ENCODE peak calls at places on chromosomes 16 and 17, in ten cellular contexts. G is mucosa of descending colon, Z is heart left ventricle, E is left ventricle myocardium inferior, I is cardiac muscle cell, S is H9, L is stomach, O is AG04449, Y is Calu3, Q is neural crest cell. A is an unnamed sample.

GRCh38 chr16:80084614-80085013 is 456.2 kb upstream of the DYNLRB2 start:
- DNase-seq in I (peak; percentile 66), E (peak; percentile 25), Y (peak; percentile 21), S (peak; percentile 76), G (peak; percentile 60), Z (no peak), L (peak; percentile 51), O (no peak), Q (peak; percentile 28), A (no peak)

GRCh38 chr17:81153340-81153803 is 11.9 kb upstream of the PVALEF start:
- DNase-seq in I (no peak), O (no peak), Q (no peak), S (no peak), Z (no peak), Y (no peak), E (no peak), L (no peak), G (no peak), A (no peak)

GRCh38 chr16:85847036-85847435 is 47.5 kb downstream of the COX4I1 start:
- DNase-seq in I (no peak), O (no peak), Y (no peak), Z (no peak), S (no peak), G (no peak), E (no peak), Q (no peak), L (no peak), A (no peak)

GRCh38 chr16:84755004-84755672 is 55.3 kb downstream of the USP10 start:
- DNase-seq in S (no peak), Z (no peak), O (no peak), L (no peak), E (no peak), Y (no peak), I (no peak), Q (no peak), G (no peak), A (no peak)

GRCh38 chr16:89910717-89911354 is 7.8 kb upstream of the MC1R start:
- DNase-seq in G (no peak), E (no peak), Y (no peak), O (no peak), S (no peak), I (no peak), Q (no peak), Z (no peak), L (no peak), A (no peak)

GRCh38 chr17:71914042-71914441 is 206.8 kb upstream of the SOX9 start:
- DNase-seq in I (no peak), L (no peak), Q (no peak), O (no peak), Y (no peak), G (no peak), Z (no peak), S (no peak), E (no peak), A (no peak)

GRCh38 chr16:72042157-72042660 is 12.1 kb upstream of the HP start:
- DNase-seq in Y (no peak), G (no peak), Z (no peak), S (no peak), E (no peak), I (peak; percentile 40), Q (no peak), L (no peak), O (no peak), A (no peak)

GRCh38 chr16:80197790-80198201 is 343.0 kb upstream of the DYNLRB2 start:
- DNase-seq in G (no peak), Q (no peak), I (no peak), Y (no peak), O (peak; percentile 74), E (no peak), L (no peak), S (no peak), Z (no peak), A (no peak)

GRCh38 chr17:67891481-67892119 is 66.3 kb downstream of the BPTF start:
- DNase-seq in S (no peak), I (peak; percentile 7), L (no peak), E (no peak), G (peak; percentile 32), Q (no peak), O (no peak), Y (no peak), Z (no peak), A (no peak)
- TF ChIP-seq CTCF in S (peak; percentile 13), I (peak; percentile 47), L (no peak), E (peak; percentile 45), G (no peak), Q (peak; percentile 41), O (peak; percentile 19), Y (no peak), Z (peak; percentile 22), A (no peak)

GRCh38 chr16:2473999-2474876 is 689 bp upstream of the TBC1D24 start:
- DNase-seq in G (peak; percentile 59), L (peak; percentile 60), I (peak; percentile 74), Q (peak; percentile 31), Y (peak; percentile 60), Z (peak; percentile 81), O (no peak), S (peak; percentile 64), E (peak; percentile 56), A (no peak)
- TF ChIP-seq CTCF in G (peak; percentile 50), L (peak; percentile 56), I (peak; percentile 8), Q (peak; percentile 54), Y (peak; percentile 16), Z (peak; percentile 44), O (peak; percentile 2), S (peak; percentile 29), E (peak; percentile 56), A (peak; percentile 48)

GRCh38 chr16:11916524-11917285 is 949 bp upstream of the GSPT1 start:
- DNase-seq in L (peak; percentile 60), E (no peak), Y (peak; percentile 65), O (no peak), Z (no peak), G (peak; percentile 66), I (no peak), S (no peak), Q (no peak), A (no peak)

GRCh38 chr16:11914210-11914758 is 1.5 kb downstream of the GSPT1 start:
- DNase-seq in G (no peak), L (no peak), O (no peak), S (no peak), Z (no peak), Y (no peak), Q (no peak), I (no peak), E (no peak), A (no peak)

GRCh38 chr16:11913425-11914079 is 2.2 kb downstream of the GSPT1 start:
- DNase-seq in E (no peak), L (no peak), S (no peak), I (no peak), Q (no peak), Z (no peak), Y (peak; percentile 12), G (peak; percentile 21), O (no peak), A (no peak)

GRCh38 chr16:11914759-11915643 is 755 bp downstream of the GSPT1 start:
- DNase-seq in Z (peak; percentile 78), E (peak; percentile 38), Q (peak; percentile 8), L (peak; percentile 41), S (no peak), Y (peak; percentile 58), I (peak; percentile 69), O (no peak), G (peak; percentile 57), A (peak; percentile 51)

DNA sequence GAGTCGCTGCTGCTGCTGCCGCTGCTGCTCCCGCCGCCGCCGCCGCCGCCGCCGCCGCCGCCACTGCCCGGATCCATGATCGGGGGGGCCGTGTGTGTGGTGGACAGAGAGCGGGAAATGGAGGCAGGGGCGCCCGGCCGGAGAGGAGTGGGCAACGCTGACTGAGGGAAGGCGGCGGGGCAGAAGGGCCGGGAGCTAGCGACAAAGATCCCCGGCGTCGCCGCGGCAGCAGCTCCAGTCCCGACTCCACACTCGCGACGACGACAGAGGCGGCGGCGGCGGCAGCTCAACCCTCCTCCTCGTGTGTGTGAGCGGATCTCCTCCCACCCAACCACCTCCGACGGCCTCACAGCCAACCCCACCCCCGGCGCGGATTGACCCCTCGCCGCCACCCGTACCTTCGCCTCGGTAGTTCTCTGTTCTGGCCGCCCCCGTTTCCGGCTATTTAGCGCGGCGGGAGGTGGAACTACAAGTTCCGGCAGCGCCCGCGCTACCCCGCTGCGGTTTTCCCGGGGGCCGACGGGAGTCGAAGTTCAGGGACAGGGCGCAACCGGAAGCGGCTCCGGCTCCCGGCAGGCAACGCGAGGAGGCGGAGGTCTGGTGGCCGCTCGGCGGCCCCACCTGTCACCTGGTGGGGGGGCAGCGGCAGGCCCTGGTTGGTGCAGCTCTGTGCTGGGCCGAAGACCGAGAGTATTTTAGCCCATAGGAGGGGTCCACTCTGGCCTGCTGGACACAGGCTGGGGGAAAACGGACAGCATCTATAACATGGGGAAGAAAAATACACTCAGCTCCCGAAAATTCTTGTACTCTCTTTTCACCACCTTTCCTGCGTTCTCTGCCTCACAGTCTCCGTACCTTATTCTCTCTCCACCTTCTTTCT is at the start of gene GSPT1:
- DNase-seq in L (peak; percentile 99), I (peak; percentile 99), Y (peak; percentile 100), S (peak; percentile 99), Z (peak; percentile 100), Q (peak; percentile 99), E (peak; percentile 100), O (peak; percentile 83), G (peak; percentile 99), A (peak; percentile 98)
- TF ChIP-seq CTCF in L (peak; percentile 40), I (no peak), Y (no peak), S (peak; percentile 8), Z (peak; percentile 16), Q (no peak), E (peak; percentile 23), O (no peak), G (peak; percentile 36), A (no peak)

GRCh38 chr17:57572600-57572999 is 172.5 kb downstream of the CCDC182 start:
- DNase-seq in S (no peak), Q (no peak), E (no peak), G (no peak), I (no peak), O (no peak), Z (no peak), L (no peak), Y (no peak), A (no peak)

GRCh38 chr17:57572062-57572461 is 173.0 kb downstream of the CCDC182 start:
- DNase-seq in Z (no peak), Y (no peak), O (no peak), I (no peak), G (no peak), Q (no peak), L (no peak), E (no peak), S (no peak), A (no peak)

GRCh38 chr17:57570740-57571344 is 174.3 kb downstream of the CCDC182 start:
- DNase-seq in Y (no peak), Q (no peak), G (no peak), Z (no peak), S (no peak), I (no peak), E (no peak), O (no peak), L (no peak), A (no peak)

GRCh38 chr17:57576744-57577143 is 168.4 kb downstream of the CCDC182 start:
- DNase-seq in Q (no peak), I (no peak), E (no peak), G (no peak), L (no peak), O (no peak), Y (no peak), S (no peak), Z (no peak), A (no peak)

DNA sequence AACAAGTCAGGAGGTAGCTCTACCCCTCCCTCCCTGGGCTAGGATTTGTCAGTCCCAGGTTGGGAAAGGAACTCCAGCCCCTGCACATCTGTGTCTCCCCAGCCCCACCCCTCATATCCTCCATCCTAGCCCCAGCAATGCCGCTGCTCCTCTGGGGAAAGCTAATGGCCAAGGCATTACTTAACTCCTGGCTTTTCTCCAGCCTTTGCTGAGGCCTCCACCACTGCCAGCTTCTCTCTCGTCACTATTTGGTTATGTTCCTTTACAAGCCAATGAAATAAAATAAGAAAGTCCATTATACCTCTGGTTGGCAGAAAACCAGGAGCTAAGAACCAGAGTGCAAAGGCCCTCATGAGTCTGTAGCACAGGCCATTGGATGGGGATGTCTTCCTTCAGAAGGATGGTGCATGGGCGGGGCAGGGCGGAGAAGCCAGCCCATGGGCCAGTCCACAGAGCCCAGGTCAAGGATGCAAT is 171.0 kb downstream of the CCDC182 start:
- DNase-seq in Y (no peak), I (no peak), E (peak; percentile 54), G (peak; percentile 24), O (no peak), S (no peak), Q (no peak), Z (no peak), L (no peak), A (no peak)
- TF ChIP-seq CTCF in Y (no peak), I (no peak), E (no peak), G (no peak), O (no peak), S (no peak), Q (no peak), Z (no peak), L (no peak), A (no peak)